ENCODE peak calls at places on chromosome 7, in four cellular contexts. One of them, this sample, is unnamed.

GRCh38 chr7:67631496-67631895 is 634.9 kb downstream of the TYW1 start:
- DNase-seq in stimulated activated CD8-positive, alpha-beta memory T cell treated with anti-CD3 and anti-CD28 coated beads, Interleukin-7, amount 100 ng/mL, for 24 hours: no peak
- DNase-seq in RCC 7860: no peak
- DNase-seq in LHCN-M2: no peak
- DNase-seq in this sample: no peak

GRCh38 chr7:70730451-70731110 is 401.4 kb upstream of the GALNT17 start:
- DNase-seq in stimulated activated CD8-positive, alpha-beta memory T cell treated with anti-CD3 and anti-CD28 coated beads, Interleukin-7, amount 100 ng/mL, for 24 hours: no peak
- DNase-seq in RCC 7860: no peak
- DNase-seq in LHCN-M2: no peak
- DNase-seq in this sample: no peak

GRCh38 chr7:16792299-16792698 is 12.5 kb downstream of the AGR2 start:
- DNase-seq in stimulated activated CD8-positive, alpha-beta memory T cell treated with anti-CD3 and anti-CD28 coated beads, Interleukin-7, amount 100 ng/mL, for 24 hours: no peak
- DNase-seq in RCC 7860: no peak
- DNase-seq in LHCN-M2: no peak
- DNase-seq in this sample: no peak

GRCh38 chr7:103781409-103781808 is 208.0 kb downstream of the RELN start:
- DNase-seq in stimulated activated CD8-positive, alpha-beta memory T cell treated with anti-CD3 and anti-CD28 coated beads, Interleukin-7, amount 100 ng/mL, for 24 hours: no peak
- DNase-seq in RCC 7860: no peak
- DNase-seq in LHCN-M2: no peak
- DNase-seq in this sample: no peak

GRCh38 chr7:154789404-154789803 is 213.5 kb downstream of the PAXIP1 start:
- DNase-seq in stimulated activated CD8-positive, alpha-beta memory T cell treated with anti-CD3 and anti-CD28 coated beads, Interleukin-7, amount 100 ng/mL, for 24 hours: no peak
- DNase-seq in RCC 7860: peak; percentile 41
- DNase-seq in LHCN-M2: no peak
- DNase-seq in this sample: no peak

GRCh38 chr7:106570146-106570545 is 90.8 kb downstream of the CCDC71L start:
- DNase-seq in stimulated activated CD8-positive, alpha-beta memory T cell treated with anti-CD3 and anti-CD28 coated beads, Interleukin-7, amount 100 ng/mL, for 24 hours: no peak
- DNase-seq in RCC 7860: no peak
- DNase-seq in LHCN-M2: no peak
- DNase-seq in this sample: no peak

GRCh38 chr7:38374507-38374906 is 101.1 kb upstream of the TARP start:
- DNase-seq in stimulated activated CD8-positive, alpha-beta memory T cell treated with anti-CD3 and anti-CD28 coated beads, Interleukin-7, amount 100 ng/mL, for 24 hours: no peak
- DNase-seq in RCC 7860: no peak
- DNase-seq in LHCN-M2: peak; percentile 40
- DNase-seq in this sample: peak; percentile 22

GRCh38 chr7:158447206-158448171 is 140.1 kb downstream of the PTPRN2 start:
- DNase-seq in stimulated activated CD8-positive, alpha-beta memory T cell treated with anti-CD3 and anti-CD28 coated beads, Interleukin-7, amount 100 ng/mL, for 24 hours: no peak
- DNase-seq in RCC 7860: no peak
- DNase-seq in LHCN-M2: no peak
- DNase-seq in this sample: no peak

GRCh38 chr7:55573526-55573925 is 1.2 kb upstream of the VOPP1 start:
- DNase-seq in stimulated activated CD8-positive, alpha-beta memory T cell treated with anti-CD3 and anti-CD28 coated beads, Interleukin-7, amount 100 ng/mL, for 24 hours: no peak
- DNase-seq in RCC 7860: peak; percentile 13
- DNase-seq in LHCN-M2: peak; percentile 46
- DNase-seq in this sample: peak; percentile 37

GRCh38 chr7:99139031-99139430 is 4.9 kb downstream of the SMURF1 start:
- DNase-seq in stimulated activated CD8-positive, alpha-beta memory T cell treated with anti-CD3 and anti-CD28 coated beads, Interleukin-7, amount 100 ng/mL, for 24 hours: no peak
- DNase-seq in RCC 7860: no peak
- DNase-seq in LHCN-M2: no peak
- DNase-seq in this sample: peak; percentile 62

GRCh38 chr7:127254163-127254684 is 1.5 kb upstream of the GRM8 start:
- DNase-seq in stimulated activated CD8-positive, alpha-beta memory T cell treated with anti-CD3 and anti-CD28 coated beads, Interleukin-7, amount 100 ng/mL, for 24 hours: no peak
- DNase-seq in RCC 7860: no peak
- DNase-seq in LHCN-M2: no peak
- DNase-seq in this sample: no peak

GRCh38 chr7:23268746-23269145 is 22.2 kb downstream of the GPNMB start:
- DNase-seq in stimulated activated CD8-positive, alpha-beta memory T cell treated with anti-CD3 and anti-CD28 coated beads, Interleukin-7, amount 100 ng/mL, for 24 hours: no peak
- DNase-seq in RCC 7860: no peak
- DNase-seq in LHCN-M2: no peak
- DNase-seq in this sample: no peak

GRCh38 chr7:122886357-122887081 is at the start of gene CADPS2:
- DNase-seq in stimulated activated CD8-positive, alpha-beta memory T cell treated with anti-CD3 and anti-CD28 coated beads, Interleukin-7, amount 100 ng/mL, for 24 hours: no peak
- DNase-seq in RCC 7860: peak; percentile 57
- DNase-seq in LHCN-M2: peak; percentile 59
- DNase-seq in this sample: peak; percentile 87

GRCh38 chr7:112708236-112708635 is 82.0 kb downstream of the TMEM168 start:
- DNase-seq in stimulated activated CD8-positive, alpha-beta memory T cell treated with anti-CD3 and anti-CD28 coated beads, Interleukin-7, amount 100 ng/mL, for 24 hours: no peak
- DNase-seq in RCC 7860: no peak
- DNase-seq in LHCN-M2: no peak
- DNase-seq in this sample: no peak

GRCh38 chr7:23021581-23021980 is 7.7 kb upstream of the HYCC1 start:
- DNase-seq in stimulated activated CD8-positive, alpha-beta memory T cell treated with anti-CD3 and anti-CD28 coated beads, Interleukin-7, amount 100 ng/mL, for 24 hours: no peak
- DNase-seq in RCC 7860: no peak
- DNase-seq in LHCN-M2: no peak
- DNase-seq in this sample: no peak

GRCh38 chr7:98472391-98473002 is 71.6 kb upstream of the BAIAP2L1 start:
- DNase-seq in stimulated activated CD8-positive, alpha-beta memory T cell treated with anti-CD3 and anti-CD28 coated beads, Interleukin-7, amount 100 ng/mL, for 24 hours: no peak
- DNase-seq in RCC 7860: no peak
- DNase-seq in LHCN-M2: no peak
- DNase-seq in this sample: no peak

GRCh38 chr7:99255463-99255862 is 17.2 kb upstream of the MYH16 start:
- DNase-seq in stimulated activated CD8-positive, alpha-beta memory T cell treated with anti-CD3 and anti-CD28 coated beads, Interleukin-7, amount 100 ng/mL, for 24 hours: no peak
- DNase-seq in RCC 7860: no peak
- DNase-seq in LHCN-M2: no peak
- DNase-seq in this sample: no peak

GRCh38 chr7:128174391-128174790 is 66.7 kb upstream of the LEP start:
- DNase-seq in stimulated activated CD8-positive, alpha-beta memory T cell treated with anti-CD3 and anti-CD28 coated beads, Interleukin-7, amount 100 ng/mL, for 24 hours: no peak
- DNase-seq in RCC 7860: no peak
- DNase-seq in LHCN-M2: no peak
- DNase-seq in this sample: no peak

GRCh38 chr7:111012799-111013675 is 77.9 kb upstream of the LRRN3 start:
- DNase-seq in stimulated activated CD8-positive, alpha-beta memory T cell treated with anti-CD3 and anti-CD28 coated beads, Interleukin-7, amount 100 ng/mL, for 24 hours: no peak
- DNase-seq in RCC 7860: no peak
- DNase-seq in LHCN-M2: no peak
- DNase-seq in this sample: no peak

GRCh38 chr7:118082506-118082905 is 101.5 kb upstream of the LSM8 start:
- DNase-seq in stimulated activated CD8-positive, alpha-beta memory T cell treated with anti-CD3 and anti-CD28 coated beads, Interleukin-7, amount 100 ng/mL, for 24 hours: no peak
- DNase-seq in RCC 7860: no peak
- DNase-seq in LHCN-M2: no peak
- DNase-seq in this sample: no peak

GRCh38 chr7:135428011-135428410 is 81.9 kb downstream of the CNOT4 start:
- DNase-seq in stimulated activated CD8-positive, alpha-beta memory T cell treated with anti-CD3 and anti-CD28 coated beads, Interleukin-7, amount 100 ng/mL, for 24 hours: no peak
- DNase-seq in RCC 7860: no peak
- DNase-seq in LHCN-M2: no peak
- DNase-seq in this sample: no peak

GRCh38 chr7:93011351-93012294 is 106.2 kb downstream of the SAMD9 start:
- DNase-seq in stimulated activated CD8-positive, alpha-beta memory T cell treated with anti-CD3 and anti-CD28 coated beads, Interleukin-7, amount 100 ng/mL, for 24 hours: no peak
- DNase-seq in RCC 7860: peak; percentile 58
- DNase-seq in LHCN-M2: peak; percentile 96
- DNase-seq in this sample: no peak

GRCh38 chr7:88429382-88429781 is 122.7 kb upstream of the STEAP4 start:
- DNase-seq in stimulated activated CD8-positive, alpha-beta memory T cell treated with anti-CD3 and anti-CD28 coated beads, Interleukin-7, amount 100 ng/mL, for 24 hours: no peak
- DNase-seq in RCC 7860: no peak
- DNase-seq in LHCN-M2: peak; percentile 3
- DNase-seq in this sample: no peak

GRCh38 chr7:4014649-4015048 is 667.4 kb upstream of the FOXK1 start:
- DNase-seq in stimulated activated CD8-positive, alpha-beta memory T cell treated with anti-CD3 and anti-CD28 coated beads, Interleukin-7, amount 100 ng/mL, for 24 hours: no peak
- DNase-seq in RCC 7860: no peak
- DNase-seq in LHCN-M2: no peak
- DNase-seq in this sample: no peak

GRCh38 chr7:574661-575395 is 55.2 kb upstream of the PDGFA start:
- DNase-seq in stimulated activated CD8-positive, alpha-beta memory T cell treated with anti-CD3 and anti-CD28 coated beads, Interleukin-7, amount 100 ng/mL, for 24 hours: no peak
- DNase-seq in RCC 7860: no peak
- DNase-seq in LHCN-M2: no peak
- DNase-seq in this sample: no peak

GRCh38 chr7:13262929-13263530 is 575.6 kb downstream of the ARL4A start:
- DNase-seq in stimulated activated CD8-positive, alpha-beta memory T cell treated with anti-CD3 and anti-CD28 coated beads, Interleukin-7, amount 100 ng/mL, for 24 hours: no peak
- DNase-seq in RCC 7860: peak; percentile 51
- DNase-seq in LHCN-M2: peak; percentile 51
- DNase-seq in this sample: peak; percentile 16

GRCh38 chr7:27172388-27172774 is 1.7 kb downstream of the HOXA10 start:
- DNase-seq in stimulated activated CD8-positive, alpha-beta memory T cell treated with anti-CD3 and anti-CD28 coated beads, Interleukin-7, amount 100 ng/mL, for 24 hours: no peak
- DNase-seq in RCC 7860: peak; percentile 41
- DNase-seq in LHCN-M2: no peak
- DNase-seq in this sample: no peak

GRCh38 chr7:82517059-82517458 is 73.5 kb upstream of the CACNA2D1 start:
- DNase-seq in stimulated activated CD8-positive, alpha-beta memory T cell treated with anti-CD3 and anti-CD28 coated beads, Interleukin-7, amount 100 ng/mL, for 24 hours: no peak
- DNase-seq in RCC 7860: no peak
- DNase-seq in LHCN-M2: no peak
- DNase-seq in this sample: no peak

GRCh38 chr7:150421831-150422230 is 28.6 kb upstream of the GIMAP8 start:
- DNase-seq in stimulated activated CD8-positive, alpha-beta memory T cell treated with anti-CD3 and anti-CD28 coated beads, Interleukin-7, amount 100 ng/mL, for 24 hours: no peak
- DNase-seq in RCC 7860: no peak
- DNase-seq in LHCN-M2: no peak
- DNase-seq in this sample: no peak